ENCODE peak calls at places on chromosomes 2 and 18, in six cellular contexts. One of them, this sample, is unnamed.

GRCh38 chr2:199468561-199469513 is 11.1 kb upstream of the SATB2 start:
- DNase-seq in K562: no peak
- DNase-seq in tibial artery: no peak
- DNase-seq in cardiac muscle cell: no peak
- DNase-seq in left ventricle myocardium inferior: no peak
- DNase-seq in adrenal gland: no peak
- DNase-seq in this sample: no peak

GRCh38 chr18:59228361-59228760 is 8.4 kb downstream of the GRP start:
- DNase-seq in K562: no peak
- DNase-seq in tibial artery: no peak
- DNase-seq in cardiac muscle cell: no peak
- DNase-seq in left ventricle myocardium inferior: no peak
- DNase-seq in adrenal gland: no peak
- DNase-seq in this sample: no peak

GRCh38 chr2:126698991-126699390 is 43.0 kb downstream of the GYPC start:
- DNase-seq in K562: no peak
- DNase-seq in tibial artery: no peak
- DNase-seq in cardiac muscle cell: no peak
- DNase-seq in left ventricle myocardium inferior: no peak
- DNase-seq in adrenal gland: no peak
- DNase-seq in this sample: no peak

GRCh38 chr2:69567157-69567908 is 76.2 kb downstream of the AAK1 start:
- DNase-seq in K562: no peak
- DNase-seq in tibial artery: no peak
- DNase-seq in cardiac muscle cell: no peak
- DNase-seq in left ventricle myocardium inferior: no peak
- DNase-seq in adrenal gland: no peak
- DNase-seq in this sample: no peak

GRCh38 chr2:234723400-234723799 is 226.5 kb upstream of the ARL4C start:
- DNase-seq in K562: no peak
- DNase-seq in tibial artery: no peak
- DNase-seq in cardiac muscle cell: no peak
- DNase-seq in left ventricle myocardium inferior: no peak
- DNase-seq in adrenal gland: no peak
- DNase-seq in this sample: no peak

GRCh38 chr2:98632351-98632750 is 24.0 kb downstream of the UNC50 start:
- DNase-seq in K562: no peak
- DNase-seq in tibial artery: no peak
- DNase-seq in cardiac muscle cell: no peak
- DNase-seq in left ventricle myocardium inferior: no peak
- DNase-seq in adrenal gland: no peak
- DNase-seq in this sample: no peak

GRCh38 chr2:237996041-237996593 is 29.3 kb downstream of the UBE2F start:
- DNase-seq in K562: no peak
- DNase-seq in tibial artery: peak
- DNase-seq in cardiac muscle cell: peak
- DNase-seq in left ventricle myocardium inferior: no peak
- DNase-seq in adrenal gland: peak
- DNase-seq in this sample: peak

GRCh38 chr18:45321520-45321919 is 293.8 kb upstream of the SLC14A2 start:
- DNase-seq in K562: no peak
- DNase-seq in tibial artery: no peak
- DNase-seq in cardiac muscle cell: no peak
- DNase-seq in left ventricle myocardium inferior: no peak
- DNase-seq in adrenal gland: no peak
- DNase-seq in this sample: no peak

GRCh38 chr2:119114266-119114665 is 44.3 kb downstream of the C1QL2 start:
- DNase-seq in K562: no peak
- DNase-seq in tibial artery: no peak
- DNase-seq in cardiac muscle cell: no peak
- DNase-seq in left ventricle myocardium inferior: no peak
- DNase-seq in adrenal gland: no peak
- DNase-seq in this sample: no peak

GRCh38 chr2:54706622-54707021 is 16.8 kb upstream of the EML6 start:
- DNase-seq in K562: no peak
- DNase-seq in tibial artery: no peak
- DNase-seq in cardiac muscle cell: no peak
- DNase-seq in left ventricle myocardium inferior: no peak
- DNase-seq in adrenal gland: no peak
- DNase-seq in this sample: no peak

GRCh38 chr18:55323051-55323994 is 264.7 kb downstream of the TCF4 start:
- DNase-seq in K562: no peak
- DNase-seq in tibial artery: no peak
- DNase-seq in cardiac muscle cell: peak
- DNase-seq in left ventricle myocardium inferior: no peak
- DNase-seq in adrenal gland: no peak
- DNase-seq in this sample: no peak

GRCh38 chr18:69725855-69726508 is 221.7 kb downstream of the CD226 start:
- DNase-seq in K562: no peak
- DNase-seq in tibial artery: no peak
- DNase-seq in cardiac muscle cell: no peak
- DNase-seq in left ventricle myocardium inferior: no peak
- DNase-seq in adrenal gland: no peak
- DNase-seq in this sample: no peak

GRCh38 chr2:96881349-96882195 is 11.7 kb upstream of the SEMA4C start:
- DNase-seq in K562: peak
- DNase-seq in tibial artery: no peak
- DNase-seq in cardiac muscle cell: peak
- DNase-seq in left ventricle myocardium inferior: no peak
- DNase-seq in adrenal gland: no peak
- DNase-seq in this sample: no peak

GRCh38 chr2:157761520-157761919 is 114.6 kb downstream of the ACVR1 start:
- DNase-seq in K562: no peak
- DNase-seq in tibial artery: no peak
- DNase-seq in cardiac muscle cell: peak
- DNase-seq in left ventricle myocardium inferior: no peak
- DNase-seq in adrenal gland: no peak
- DNase-seq in this sample: no peak
- H3K27ac ChIP-seq in K562: no peak
- H3K27ac ChIP-seq in tibial artery: no peak
- H3K27ac ChIP-seq in cardiac muscle cell: no peak
- H3K27ac ChIP-seq in left ventricle myocardium inferior: no peak
- H3K27ac ChIP-seq in adrenal gland: no peak
- H3K27ac ChIP-seq in this sample: no peak

GRCh38 chr2:195330513-195330956 is 326.5 kb upstream of the SLC39A10 start:
- DNase-seq in K562: peak
- DNase-seq in tibial artery: no peak
- DNase-seq in cardiac muscle cell: no peak
- DNase-seq in left ventricle myocardium inferior: no peak
- DNase-seq in adrenal gland: no peak
- DNase-seq in this sample: no peak
- TF ChIP-seq CTCF in K562: no peak
- TF ChIP-seq CTCF in tibial artery: no peak
- TF ChIP-seq CTCF in cardiac muscle cell: no peak
- TF ChIP-seq CTCF in left ventricle myocardium inferior: no peak
- TF ChIP-seq CTCF in adrenal gland: no peak
- TF ChIP-seq CTCF in this sample: no peak

GRCh38 chr2:219495531-219496122 is 3.1 kb upstream of the GMPPA start:
- DNase-seq in K562: peak
- DNase-seq in tibial artery: peak
- DNase-seq in cardiac muscle cell: peak
- DNase-seq in left ventricle myocardium inferior: peak
- DNase-seq in adrenal gland: peak
- DNase-seq in this sample: no peak
- H3K27ac ChIP-seq in K562: no peak
- H3K27ac ChIP-seq in tibial artery: peak
- H3K27ac ChIP-seq in cardiac muscle cell: no peak
- H3K27ac ChIP-seq in left ventricle myocardium inferior: peak
- H3K27ac ChIP-seq in adrenal gland: no peak
- H3K27ac ChIP-seq in this sample: no peak

GRCh38 chr2:36918307-36918706 is 48.0 kb downstream of the STRN start:
- DNase-seq in K562: no peak
- DNase-seq in tibial artery: no peak
- DNase-seq in cardiac muscle cell: peak
- DNase-seq in left ventricle myocardium inferior: no peak
- DNase-seq in adrenal gland: no peak
- DNase-seq in this sample: no peak
- TF ChIP-seq CTCF in K562: peak
- TF ChIP-seq CTCF in tibial artery: peak
- TF ChIP-seq CTCF in cardiac muscle cell: peak
- TF ChIP-seq CTCF in left ventricle myocardium inferior: peak
- TF ChIP-seq CTCF in adrenal gland: no peak
- TF ChIP-seq CTCF in this sample: peak

GRCh38 chr2:129482626-129483025 is 496.8 kb upstream of the RAB6C start:
- DNase-seq in K562: no peak
- DNase-seq in tibial artery: no peak
- DNase-seq in cardiac muscle cell: no peak
- DNase-seq in left ventricle myocardium inferior: no peak
- DNase-seq in adrenal gland: no peak
- DNase-seq in this sample: no peak
- H3K27ac ChIP-seq in K562: no peak
- H3K27ac ChIP-seq in tibial artery: no peak
- H3K27ac ChIP-seq in cardiac muscle cell: no peak
- H3K27ac ChIP-seq in left ventricle myocardium inferior: no peak
- H3K27ac ChIP-seq in adrenal gland: no peak
- H3K27ac ChIP-seq in this sample: no peak

GRCh38 chr2:157876066-157876770 is at the start of gene ACVR1:
- DNase-seq in K562: peak
- DNase-seq in tibial artery: peak
- DNase-seq in cardiac muscle cell: peak
- DNase-seq in left ventricle myocardium inferior: peak
- DNase-seq in adrenal gland: peak
- DNase-seq in this sample: peak
- TF ChIP-seq CTCF in K562: peak
- TF ChIP-seq CTCF in tibial artery: no peak
- TF ChIP-seq CTCF in cardiac muscle cell: peak
- TF ChIP-seq CTCF in left ventricle myocardium inferior: peak
- TF ChIP-seq CTCF in adrenal gland: peak
- TF ChIP-seq CTCF in this sample: peak